ENCODE peak calls at places on chromosomes 5 and 9, in six cellular contexts. G is T-helper 2 cell, F is heart right ventricle, B is nephron progenitor cell, D is GM13976, J is WTC11. W is an unnamed sample.

GRCh38 chr9:35842020-35842745 is 13.2 kb downstream of the TMEM8B start:
- DNase-seq in D (peak; percentile 51), G (no peak), B (no peak), J (no peak), F (no peak), W (no peak)

GRCh38 chr5:103461223-103461622 is 101.4 kb downstream of the NUDT12 start:
- DNase-seq in G (no peak), D (no peak), B (no peak), J (no peak), F (no peak), W (no peak)

GRCh38 chr9:80175286-80175906 is 603.6 kb downstream of the TLE4 start:
- DNase-seq in D (peak; percentile 20), G (no peak), F (no peak), B (peak; percentile 25), J (no peak), W (peak; percentile 50)

GRCh38 chr5:145056805-145057204 is 778.3 kb downstream of the PRELID2 start:
- DNase-seq in D (peak; percentile 34), J (no peak), F (no peak), G (no peak), B (no peak), W (no peak)

GRCh38 chr9:35673132-35673997 is at the start of gene CA9:
- DNase-seq in G (no peak), D (no peak), F (peak; percentile 43), B (no peak), J (no peak), W (peak; percentile 66)

GRCh38 chr9:131092030-131092429 is 4.3 kb upstream of the AIF1L start:
- DNase-seq in D (no peak), B (no peak), F (no peak), J (no peak), G (no peak), W (no peak)

GRCh38 chr5:25964009-25964372 is 1074.4 kb downstream of the CDH9 start:
- DNase-seq in D (no peak), G (no peak), B (no peak), F (no peak), J (no peak), W (no peak)

GRCh38 chr5:89769975-89770374 is 639.6 kb downstream of the CETN3 start:
- DNase-seq in G (no peak), D (no peak), B (no peak), F (no peak), J (no peak), W (no peak)

GRCh38 chr5:58497956-58498942 is 7.0 kb downstream of the GAPT start:
- DNase-seq in G (no peak), F (peak; percentile 36), J (peak; percentile 66), D (no peak), B (peak; percentile 62), W (peak; percentile 64)

GRCh38 chr5:13478831-13479465 is 465.5 kb downstream of the DNAH5 start:
- DNase-seq in B (peak; percentile 31), F (peak; percentile 8), D (peak; percentile 13), J (peak; percentile 32), G (no peak), W (peak; percentile 77)

GRCh38 chr9:77649109-77649812 is 1.1 kb upstream of the GNA14 start:
- DNase-seq in G (no peak), J (no peak), B (no peak), D (no peak), F (no peak), W (peak; percentile 79)

GRCh38 chr5:64000096-64000495 is 37.9 kb upstream of the HTR1A start:
- DNase-seq in D (no peak), F (no peak), B (no peak), J (no peak), G (no peak), W (no peak)

GRCh38 chr5:175867587-175868347 is 3.6 kb upstream of the CPLX2 start:
- DNase-seq in G (no peak), J (peak; percentile 65), B (no peak), F (no peak), D (no peak), W (peak; percentile 34)

GRCh38 chr9:83649080-83649479 is 26.1 kb downstream of the IDNK start:
- DNase-seq in G (peak; percentile 62), D (peak; percentile 72), J (peak; percentile 84), B (peak; percentile 68), F (peak; percentile 58), W (peak; percentile 62)

GRCh38 chr9:120388000-120388855 is 191.7 kb downstream of the CDK5RAP2 start:
- DNase-seq in D (no peak), B (no peak), G (no peak), J (no peak), F (peak; percentile 49), W (no peak)

GRCh38 chr5:43044181-43044914 is 4.2 kb upstream of the ANXA2R start:
- DNase-seq in F (peak; percentile 27), J (peak; percentile 52), G (no peak), B (peak; percentile 49), D (no peak), W (peak; percentile 49)

GRCh38 chr9:33130501-33130900 is 36.6 kb downstream of the B4GALT1 start:
- DNase-seq in D (peak; percentile 72), F (no peak), B (no peak), J (no peak), G (no peak), W (peak; percentile 64)

GRCh38 chr9:81665514-81665838 is 23.9 kb downstream of the TLE1 start:
- DNase-seq in F (no peak), J (peak; percentile 28), D (no peak), B (no peak), G (no peak), W (no peak)

GRCh38 chr5:174418809-174419522 is 305.4 kb upstream of the MSX2 start:
- DNase-seq in J (peak; percentile 52), G (no peak), D (no peak), F (no peak), B (peak; percentile 55), W (no peak)

GRCh38 chr9:97176206-97176605 is 131.3 kb upstream of the CCDC180 start:
- DNase-seq in G (no peak), D (no peak), J (no peak), B (no peak), F (peak; percentile 15), W (no peak)

GRCh38 chr9:136053757-136054142 is 41.3 kb downstream of the NACC2 start:
- DNase-seq in G (no peak), B (no peak), F (no peak), D (no peak), J (no peak), W (peak; percentile 3)

GRCh38 chr9:129370770-129371169 is 192.7 kb upstream of the IER5L start:
- DNase-seq in J (no peak), G (no peak), F (no peak), D (no peak), B (no peak), W (no peak)

GRCh38 chr9:17611921-17612320 is 33.1 kb downstream of the SH3GL2 start:
- DNase-seq in G (no peak), D (no peak), J (no peak), B (no peak), F (peak; percentile 16), W (no peak)

GRCh38 chr5:137073192-137073591 is 425.9 kb downstream of the SPOCK1 start:
- DNase-seq in B (no peak), D (no peak), G (no peak), F (no peak), J (no peak), W (no peak)

GRCh38 chr5:159781626-159782157 is 134.6 kb upstream of the ADRA1B start:
- DNase-seq in D (no peak), J (no peak), F (no peak), G (no peak), B (no peak), W (no peak)

GRCh38 chr9:78954286-78954685 is 617.5 kb upstream of the TLE4 start:
- DNase-seq in G (no peak), D (no peak), F (no peak), J (no peak), B (peak; percentile 3), W (no peak)

GRCh38 chr9:107931071-107931715 is 441.6 kb upstream of the KLF4 start:
- DNase-seq in F (no peak), D (no peak), G (no peak), B (no peak), J (no peak), W (no peak)

GRCh38 chr9:134273647-134274046 is 52.6 kb upstream of the RXRA start:
- DNase-seq in F (no peak), B (no peak), J (no peak), D (no peak), G (no peak), W (no peak)